ENCODE peak calls at places on chromosome 10, in eight cellular contexts. J is Peyer's patch; K is lower lobe of right lung; M is spleen; V is cardiac muscle cell; X is body of pancreas; T is CD4-positive, alpha-beta T cell; L is ovary. W is an unnamed sample.
A peak's percentile ranks its signal among the peaks of the same experiment; 100 is the strongest.

GRCh38 chr10:58362026-58362799 is 23.0 kb upstream of the TFAM start:
- DNase-seq in X (no peak), K (no peak), J (no peak), V (no peak), T (no peak), L (no peak), M (no peak), W (peak; percentile 20)

GRCh38 chr10:74586088-74586585 is 240.3 kb upstream of the KAT6B start:
- DNase-seq in T (peak; percentile 28), J (peak; percentile 62), X (peak; percentile 39), K (no peak), M (no peak), L (no peak), V (peak; percentile 13), W (no peak)

GRCh38 chr10:48672596-48673255 is 11.9 kb upstream of the WDFY4 start:
- DNase-seq in K (no peak), L (no peak), J (no peak), X (no peak), T (no peak), M (no peak), V (no peak), W (no peak)

GRCh38 chr10:33666686-33667480 is 332.4 kb upstream of the NRP1 start:
- DNase-seq in M (no peak), V (no peak), T (no peak), J (no peak), L (no peak), K (no peak), X (no peak), W (no peak)

GRCh38 chr10:132187421-132188138 is 832 bp downstream of the DPYSL4 start:
- DNase-seq in J (no peak), T (no peak), K (no peak), M (no peak), V (peak; percentile 35), L (no peak), X (no peak), W (no peak)

GRCh38 chr10:91349381-91349780 is 60.8 kb upstream of the HECTD2 start:
- DNase-seq in X (peak; percentile 11), J (no peak), L (no peak), T (no peak), M (no peak), K (no peak), V (peak; percentile 19), W (no peak)

GRCh38 chr10:69056536-69057260 is 31.2 kb upstream of the SRGN start:
- DNase-seq in L (no peak), X (no peak), M (no peak), J (no peak), V (no peak), T (peak; percentile 13), K (peak; percentile 42), W (no peak)

GRCh38 chr10:28676968-28677888 is at the start of gene BAMBI:
- DNase-seq in V (peak; percentile 98), T (peak; percentile 91), X (peak; percentile 96), J (peak; percentile 95), K (peak; percentile 94), L (peak; percentile 97), M (peak; percentile 97), W (peak; percentile 88)

GRCh38 chr10:36358736-36359135 is 716.6 kb upstream of the FZD8 start:
- DNase-seq in T (no peak), M (no peak), V (no peak), L (no peak), X (no peak), J (no peak), K (no peak), W (no peak)

GRCh38 chr10:63929826-63930467 is 408.7 kb downstream of the REEP3 start:
- DNase-seq in J (no peak), T (no peak), X (peak; percentile 7), M (no peak), V (no peak), L (no peak), K (no peak), W (peak; percentile 8)

GRCh38 chr10:69123306-69123746 is 652 bp upstream of the VPS26A start:
- DNase-seq in J (no peak), L (no peak), M (no peak), V (peak; percentile 83), X (peak; percentile 61), T (no peak), K (no peak), W (peak; percentile 45)

GRCh38 chr10:104741127-104741526 is 100.0 kb downstream of the SORCS3 start:
- DNase-seq in J (no peak), X (no peak), M (no peak), K (no peak), V (no peak), T (no peak), L (no peak), W (no peak)

GRCh38 chr10:128431506-128431905 is 305.3 kb upstream of the MKI67 start:
- DNase-seq in J (no peak), V (no peak), T (no peak), K (no peak), L (no peak), M (no peak), X (no peak), W (no peak)

GRCh38 chr10:118472961-118473675 is 122.3 kb downstream of the PRLHR start:
- DNase-seq in L (no peak), J (no peak), T (no peak), X (no peak), M (no peak), K (no peak), V (no peak), W (no peak)

GRCh38 chr10:104216631-104217030 is 15.5 kb downstream of the CFAP43 start:
- DNase-seq in M (no peak), J (no peak), X (no peak), V (no peak), K (no peak), L (no peak), T (no peak), W (no peak)

GRCh38 chr10:83965473-83965872 is 173.8 kb upstream of the GHITM start:
- DNase-seq in X (no peak), L (no peak), T (no peak), K (no peak), J (no peak), M (no peak), V (no peak), W (no peak)

GRCh38 chr10:125595911-125596310 is 87.1 kb downstream of the TEX36 start:
- DNase-seq in K (no peak), V (no peak), M (no peak), T (no peak), J (no peak), X (no peak), L (no peak), W (no peak)

GRCh38 chr10:10596256-10596655 is 421.4 kb upstream of the CELF2 start:
- DNase-seq in T (no peak), M (no peak), J (no peak), K (no peak), X (no peak), V (no peak), L (no peak), W (no peak)

GRCh38 chr10:86290933-86291615 is 75.5 kb downstream of the GRID1 start:
- DNase-seq in J (peak; percentile 34), K (no peak), X (no peak), V (no peak), L (no peak), M (peak; percentile 59), T (no peak), W (no peak)

GRCh38 chr10:2928219-2928840 is 139.0 kb upstream of the PFKP start:
- DNase-seq in K (peak; percentile 65), L (peak; percentile 53), V (peak; percentile 85), J (peak; percentile 83), X (peak; percentile 80), M (no peak), T (peak; percentile 15), W (peak; percentile 74)
- TF ChIP-seq CTCF in K (peak; percentile 69), L (no peak), V (peak; percentile 82), J (peak; percentile 78), X (peak; percentile 72), M (peak; percentile 52), T (peak; percentile 44), W (peak; percentile 56)

DNA sequence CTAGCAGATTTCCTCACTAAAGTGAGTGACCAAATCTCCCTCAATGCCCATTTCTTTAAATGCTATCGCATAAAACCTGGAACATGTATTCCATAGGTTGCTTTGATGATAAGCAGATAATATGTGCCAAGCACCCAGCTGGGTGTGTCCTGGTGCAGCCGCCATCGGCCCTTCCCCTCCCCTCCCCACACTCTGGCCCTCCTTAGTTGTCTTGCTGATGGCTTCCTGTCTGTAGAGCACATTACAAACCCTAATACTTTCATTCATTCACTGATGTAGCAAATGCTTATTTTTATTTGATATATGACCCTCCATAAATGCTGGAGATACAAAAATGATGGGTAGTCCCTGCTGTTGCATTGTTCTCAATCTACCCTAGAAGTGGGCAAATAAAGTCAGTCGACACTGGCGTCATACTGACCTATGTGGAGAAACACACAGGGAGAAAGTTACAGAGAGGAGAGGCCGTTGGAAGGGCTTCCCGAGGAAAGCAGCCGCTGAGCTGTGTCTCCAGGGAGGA is 26.2 kb downstream of the ST8SIA6 start:
- DNase-seq in J (no peak), T (peak; percentile 19), X (no peak), K (no peak), L (no peak), M (no peak), V (no peak), W (no peak)
- H3K27ac ChIP-seq in J (no peak overlapping the region), T (peak overlapping the region; percentile 69), X (no peak overlapping the region), K (peak overlapping the region; percentile 42), L (no peak overlapping the region), M (peak overlapping the region; percentile 29), V (no peak overlapping the region), W (no peak overlapping the region)

DNA sequence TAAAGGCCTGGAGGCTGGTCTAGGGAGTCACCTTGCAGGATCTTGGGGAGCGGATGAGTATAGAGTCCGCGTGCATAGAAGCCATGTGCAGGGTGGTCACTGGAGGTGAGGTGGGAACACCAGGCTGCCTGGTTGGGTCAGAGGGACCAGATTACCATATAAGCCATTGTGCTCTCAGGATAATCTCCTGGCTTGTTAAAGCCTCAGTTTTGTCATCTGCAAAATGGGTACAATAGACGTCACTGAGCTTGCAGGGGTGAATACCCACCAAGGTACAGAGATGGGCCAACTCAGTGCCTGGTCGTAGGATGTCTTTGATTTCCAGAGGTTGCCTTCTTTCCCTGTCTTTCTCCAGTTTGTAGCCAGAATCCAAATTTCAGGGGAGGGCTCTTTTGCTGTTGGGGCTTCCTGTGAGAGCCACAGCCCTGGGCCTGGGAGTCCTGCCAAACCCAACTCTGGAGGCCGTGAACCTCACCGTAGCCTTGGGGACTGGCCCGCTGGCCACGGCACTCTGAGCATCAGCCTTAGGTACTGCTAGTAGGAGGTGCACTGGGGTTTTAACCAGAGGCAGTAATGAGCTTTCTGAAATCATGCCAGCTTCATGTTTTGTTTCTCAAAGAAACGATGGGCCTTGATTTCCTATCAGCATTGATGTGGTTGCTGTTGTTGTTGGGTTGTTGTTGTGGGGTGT is 35.6 kb downstream of the ZMIZ1 start:
- DNase-seq in X (peak; percentile 65), V (no peak), T (no peak), M (peak; percentile 86), L (peak; percentile 83), J (no peak), K (no peak), W (no peak)
- TF ChIP-seq CTCF in X (no peak), V (no peak), T (no peak), M (no peak), L (no peak), J (no peak), K (no peak), W (no peak)

DNA sequence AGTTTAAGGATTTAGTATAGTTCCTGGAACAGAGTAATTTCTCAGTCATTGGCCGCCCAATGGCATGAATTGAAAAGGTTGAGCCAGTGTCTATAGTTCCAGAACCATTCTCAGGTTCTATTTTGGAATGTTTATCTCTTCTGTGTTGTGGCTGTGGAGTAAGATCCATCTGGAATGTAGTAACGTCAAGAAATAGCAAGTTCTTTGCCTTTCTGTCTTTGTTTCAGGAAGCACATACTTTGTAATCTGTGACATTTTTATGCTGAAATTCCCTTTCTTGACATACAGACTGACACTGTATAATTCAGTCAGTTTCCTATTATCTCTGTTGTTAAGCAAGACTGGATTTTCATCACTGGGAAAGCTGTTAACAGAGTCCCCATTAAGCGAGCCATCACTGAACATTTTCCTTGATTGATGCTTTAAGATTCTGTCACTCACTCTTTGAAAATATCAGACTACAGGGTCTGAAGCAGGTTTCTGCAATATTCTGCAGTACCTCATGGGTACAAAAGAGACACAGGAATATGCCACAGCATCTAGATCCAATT is 62.5 kb downstream of the CACNB2 start:
- DNase-seq in T (no peak), L (no peak), J (no peak), M (no peak), K (no peak), X (no peak), V (no peak), W (no peak)
- H3K27ac ChIP-seq in T (no peak overlapping the region), L (no peak overlapping the region), J (no peak overlapping the region), M (no peak overlapping the region), K (no peak overlapping the region), X (no peak overlapping the region), V (peak overlapping the region; percentile 31), W (no peak overlapping the region)